ENCODE peak calls at places on chromosomes 2 and 18, in eight cellular contexts. X is lower lobe of right lung, V is thyroid gland, W is H9, G is testis, P is fibroblast of lung, D is cardiac muscle cell, N is HCT116. T is an unnamed sample.

GRCh38 chr18:59388180-59388579 is 29.1 kb upstream of the LMAN1 start:
- DNase-seq in X (no peak), V (no peak), W (no peak), G (no peak), P (no peak), D (no peak), N (no peak), T (no peak)

GRCh38 chr18:36086186-36086585 is 18.8 kb upstream of the RPRD1A start:
- DNase-seq in X (no peak), V (no peak), W (no peak), G (no peak), P (no peak), D (no peak), N (no peak), T (no peak)

GRCh38 chr2:159564081-159564480 is 52.3 kb downstream of the BAZ2B start:
- DNase-seq in X (no peak), V (no peak), W (no peak), G (no peak), P (peak), D (peak), N (no peak), T (no peak)

GRCh38 chr2:162063899-162064298 is 10.1 kb downstream of the DPP4 start:
- DNase-seq in X (no peak), V (no peak), W (no peak), G (no peak), P (no peak), D (no peak), N (no peak), T (no peak)

GRCh38 chr2:14261771-14262170 is 370.7 kb upstream of the LRATD1 start:
- DNase-seq in X (no peak), V (no peak), W (no peak), G (no peak), P (peak), D (no peak), N (no peak), T (no peak)

GRCh38 chr2:127118467-127118866 is 11.5 kb upstream of the BIN1 start:
- DNase-seq in X (no peak), V (no peak), W (no peak), G (no peak), P (no peak), D (no peak), N (no peak), T (no peak)

GRCh38 chr2:215850380-215850779 is 163.0 kb downstream of the MREG start:
- DNase-seq in X (no peak), V (no peak), W (no peak), G (no peak), P (no peak), D (no peak), N (no peak), T (no peak)

GRCh38 chr18:49853011-49853410 is 39.7 kb upstream of the ACAA2 start:
- DNase-seq in X (no peak), V (no peak), W (no peak), G (no peak), P (no peak), D (no peak), N (no peak), T (no peak)

GRCh38 chr2:9217838-9218770 is 11.5 kb downstream of the ASAP2 start:
- DNase-seq in X (no peak), V (no peak), W (peak), G (no peak), P (peak), D (no peak), N (no peak), T (no peak)

GRCh38 chr2:179186126-179186525 is 78.5 kb downstream of the SESTD1 start:
- DNase-seq in X (no peak), V (no peak), W (no peak), G (no peak), P (peak), D (no peak), N (no peak), T (no peak)

GRCh38 chr2:157894694-157895450 is 18.7 kb upstream of the ACVR1 start:
- DNase-seq in X (no peak), V (no peak), W (no peak), G (no peak), P (peak), D (no peak), N (no peak), T (no peak)

GRCh38 chr2:127661949-127662510 is 13.3 kb downstream of the LIMS2 start:
- DNase-seq in X (peak), V (no peak), W (no peak), G (no peak), P (no peak), D (no peak), N (no peak), T (peak)

GRCh38 chr2:85405076-85405402 is 5.1 kb downstream of the CAPG start:
- DNase-seq in X (no peak), V (no peak), W (no peak), G (no peak), P (peak), D (no peak), N (no peak), T (no peak)

GRCh38 chr2:127039387-127040031 is 67.4 kb downstream of the BIN1 start:
- DNase-seq in X (no peak), V (no peak), W (no peak), G (no peak), P (no peak), D (no peak), N (no peak), T (no peak)

GRCh38 chr2:127066942-127067341 is 40.0 kb downstream of the BIN1 start:
- DNase-seq in X (no peak), V (no peak), W (no peak), G (peak), P (no peak), D (no peak), N (no peak), T (peak)

GRCh38 chr18:57624988-57625387 is 3.4 kb upstream of the NARS1 start:
- DNase-seq in X (no peak), V (no peak), W (no peak), G (no peak), P (peak), D (no peak), N (peak), T (no peak)

DNA sequence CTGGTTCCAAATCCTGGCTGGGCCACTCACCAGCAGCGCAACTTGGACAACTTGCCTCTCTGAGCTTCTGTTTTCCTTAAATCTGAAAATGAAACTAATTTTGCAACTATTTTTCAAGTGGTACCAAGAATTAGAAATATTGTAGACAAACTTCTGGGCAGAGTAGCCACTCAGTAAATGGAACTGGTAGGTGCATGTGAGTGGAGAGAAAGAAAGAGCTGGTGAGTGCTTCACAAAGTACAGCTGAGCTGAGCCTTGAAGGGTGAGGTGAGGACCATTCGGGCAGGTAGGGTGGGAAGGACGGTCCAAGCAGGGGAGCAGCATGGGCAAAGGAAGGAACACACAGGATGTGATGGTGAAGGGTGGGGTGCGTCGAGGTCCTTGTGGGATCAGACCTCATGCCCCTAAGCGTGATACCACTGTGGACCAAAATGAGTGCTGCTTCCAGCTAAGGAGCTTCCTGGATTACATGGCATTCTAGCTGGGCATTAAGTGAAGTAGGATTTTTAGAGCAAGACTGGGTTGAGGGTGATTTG is 14.4 kb upstream of the TET3 start:
- DNase-seq in X (no peak), V (no peak), W (no peak), G (no peak), P (no peak), D (no peak), N (no peak), T (no peak)
- H3K27ac ChIP-seq in X (peak), V (peak), W (no peak), G (no peak), P (no peak), D (no peak), N (no peak), T (peak)

DNA sequence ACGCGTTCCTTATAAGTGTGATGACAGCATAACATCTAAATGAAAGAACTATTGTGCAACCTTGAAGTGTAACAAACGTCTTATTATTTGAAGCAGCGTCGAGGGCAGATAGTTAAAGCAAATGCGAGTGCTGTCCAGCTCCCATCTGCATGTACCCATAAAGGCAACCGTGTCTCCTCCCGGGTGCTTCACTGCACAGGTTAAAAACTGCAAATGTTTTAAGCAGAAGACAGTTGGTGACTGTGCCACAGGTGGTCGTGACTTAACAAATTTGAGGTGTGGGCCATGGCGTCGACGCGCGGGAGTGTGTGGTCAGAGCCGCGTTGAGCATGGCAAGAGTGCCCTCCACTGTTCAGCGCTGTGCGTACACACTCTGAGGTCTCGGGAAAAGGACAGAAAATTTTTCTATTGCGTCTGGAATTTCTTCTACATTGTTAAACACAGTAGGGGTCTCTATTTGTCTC is 6.4 kb downstream of the SALL3 start:
- DNase-seq in X (no peak), V (peak), W (no peak), G (peak), P (peak), D (peak), N (peak), T (peak)
- TF ChIP-seq CTCF in X (peak), V (peak), W (peak), G (peak), P (peak), D (peak), N (peak), T (peak)

GRCh38 chr2:237688081-237688480 is 60.7 kb downstream of the LRRFIP1 start:
- DNase-seq in X (no peak), V (no peak), W (no peak), G (no peak), P (no peak), D (no peak), N (no peak), T (no peak)

GRCh38 chr2:237689569-237690131 is 62.3 kb downstream of the LRRFIP1 start:
- DNase-seq in X (peak), V (peak), W (no peak), G (no peak), P (no peak), D (no peak), N (no peak), T (no peak)

GRCh38 chr2:237685408-237685807 is 58.0 kb downstream of the LRRFIP1 start:
- DNase-seq in X (no peak), V (no peak), W (peak), G (no peak), P (no peak), D (no peak), N (no peak), T (no peak)

GRCh38 chr2:237686659-237687136 is 59.3 kb downstream of the LRRFIP1 start:
- DNase-seq in X (peak), V (no peak), W (peak), G (no peak), P (peak), D (no peak), N (no peak), T (no peak)

DNA sequence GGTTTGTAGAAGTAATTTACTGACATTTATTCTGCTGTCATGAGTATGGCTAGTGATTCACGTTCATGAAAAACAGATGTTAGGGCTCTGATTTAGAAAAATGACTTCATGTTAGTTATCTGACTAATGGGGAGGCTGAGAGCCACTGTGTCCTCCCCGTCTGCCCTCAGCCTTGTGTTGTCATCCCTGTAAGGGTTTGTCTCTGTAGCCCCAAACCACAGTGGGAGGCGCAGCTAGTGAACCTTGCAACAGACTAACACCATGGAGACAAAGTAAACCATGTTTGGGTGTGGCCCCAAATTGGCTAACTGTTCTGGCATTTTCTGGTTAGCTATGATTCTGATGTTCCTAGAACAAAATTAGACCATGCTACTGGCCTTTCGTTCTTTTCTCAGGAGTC is 60.3 kb downstream of the LRRFIP1 start:
- DNase-seq in X (peak), V (peak), W (no peak), G (peak), P (peak), D (no peak), N (no peak), T (peak)
- H3K27ac ChIP-seq in X (peak), V (peak), W (no peak), G (peak), P (peak), D (no peak), N (no peak), T (peak)

GRCh38 chr2:26785431-26786206 is at the start of gene CENPA:
- DNase-seq in X (peak), V (peak), W (peak), G (peak), P (peak), D (peak), N (peak), T (peak)
- TF ChIP-seq CTCF in X (peak), V (no peak), W (no peak), G (peak), P (peak), D (peak), N (peak), T (peak)

GRCh38 chr2:110674620-110675555 is 3.0 kb downstream of the BUB1 start:
- DNase-seq in X (peak), V (peak), W (no peak), G (peak), P (peak), D (peak), N (no peak), T (peak)
- H3K27ac ChIP-seq in X (peak), V (no peak), W (no peak), G (peak), P (peak), D (peak), N (peak), T (no peak)

T was measured in left lung.